ENCODE peak calls at places on chromosomes 13 and 19, in four cellular contexts. S is K562, F is SK-N-SH, L is GM12878. C is an unnamed sample.

GRCh38 chr13:111202745-111203144 is 87.6 kb downstream of the ARHGEF7 start:
- DNase-seq in S (peak), F (peak), L (no peak), C (no peak)

GRCh38 chr13:109719962-109720646 is 66.3 kb downstream of the IRS2 start:
- DNase-seq in S (no peak), F (no peak), L (no peak), C (no peak)

GRCh38 chr19:12983561-12984142 is 11.6 kb upstream of the NFIX start:
- DNase-seq in S (peak), F (peak), L (no peak), C (peak)

GRCh38 chr19:51571599-51571998 is 516 bp downstream of the ZNF175 start:
- DNase-seq in S (no peak), F (peak), L (no peak), C (no peak)

GRCh38 chr19:8046569-8047165 is 5.9 kb upstream of the CCL25 start:
- DNase-seq in S (no peak), F (no peak), L (no peak), C (no peak)

GRCh38 chr19:15367439-15367838 is 12.1 kb downstream of the AKAP8 start:
- DNase-seq in S (no peak), F (no peak), L (no peak), C (no peak)

GRCh38 chr19:18496167-18496979 is 25.5 kb downstream of the ELL start:
- DNase-seq in S (peak), F (no peak), L (no peak), C (no peak)

GRCh38 chr13:68888832-68889231 is 1218.8 kb upstream of the ATXN8OS start:
- DNase-seq in S (no peak), F (no peak), L (no peak), C (no peak)

GRCh38 chr19:39448271-39448670 is 2.9 kb downstream of the SUPT5H start:
- DNase-seq in S (no peak), F (no peak), L (no peak), C (no peak)

DNA sequence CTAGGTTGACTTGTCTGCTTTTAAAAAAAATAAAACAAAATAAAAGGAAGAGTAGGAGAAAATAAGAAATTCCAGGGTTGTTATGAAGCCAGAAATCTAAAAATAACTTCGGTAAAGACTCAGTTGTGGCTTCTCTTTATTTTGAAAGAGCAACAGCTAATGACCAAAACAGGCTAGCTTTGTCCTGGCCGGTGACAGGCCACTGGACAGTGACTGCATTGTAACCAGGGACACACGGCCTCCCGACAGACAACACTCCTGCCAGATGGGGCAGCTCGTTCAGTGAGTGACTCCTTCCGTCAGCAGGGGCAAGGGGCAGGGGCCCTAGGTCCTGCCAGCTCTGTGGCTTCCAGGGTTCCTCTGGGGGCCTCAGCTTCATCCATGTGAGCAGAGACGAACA is 173.4 kb downstream of the KATNAL1 start:
- DNase-seq in S (no peak), F (no peak), L (no peak), C (no peak)
- TF ChIP-seq USF1 in S (no peak), F (no peak), L (no peak), C (no peak)

GRCh38 chr13:35690546-35690945 is 214.1 kb upstream of the MAB21L1 start:
- DNase-seq in S (no peak), F (no peak), L (no peak), C (no peak)
- TF ChIP-seq USF1 in S (no peak), F (no peak), L (no peak), C (no peak)

DNA sequence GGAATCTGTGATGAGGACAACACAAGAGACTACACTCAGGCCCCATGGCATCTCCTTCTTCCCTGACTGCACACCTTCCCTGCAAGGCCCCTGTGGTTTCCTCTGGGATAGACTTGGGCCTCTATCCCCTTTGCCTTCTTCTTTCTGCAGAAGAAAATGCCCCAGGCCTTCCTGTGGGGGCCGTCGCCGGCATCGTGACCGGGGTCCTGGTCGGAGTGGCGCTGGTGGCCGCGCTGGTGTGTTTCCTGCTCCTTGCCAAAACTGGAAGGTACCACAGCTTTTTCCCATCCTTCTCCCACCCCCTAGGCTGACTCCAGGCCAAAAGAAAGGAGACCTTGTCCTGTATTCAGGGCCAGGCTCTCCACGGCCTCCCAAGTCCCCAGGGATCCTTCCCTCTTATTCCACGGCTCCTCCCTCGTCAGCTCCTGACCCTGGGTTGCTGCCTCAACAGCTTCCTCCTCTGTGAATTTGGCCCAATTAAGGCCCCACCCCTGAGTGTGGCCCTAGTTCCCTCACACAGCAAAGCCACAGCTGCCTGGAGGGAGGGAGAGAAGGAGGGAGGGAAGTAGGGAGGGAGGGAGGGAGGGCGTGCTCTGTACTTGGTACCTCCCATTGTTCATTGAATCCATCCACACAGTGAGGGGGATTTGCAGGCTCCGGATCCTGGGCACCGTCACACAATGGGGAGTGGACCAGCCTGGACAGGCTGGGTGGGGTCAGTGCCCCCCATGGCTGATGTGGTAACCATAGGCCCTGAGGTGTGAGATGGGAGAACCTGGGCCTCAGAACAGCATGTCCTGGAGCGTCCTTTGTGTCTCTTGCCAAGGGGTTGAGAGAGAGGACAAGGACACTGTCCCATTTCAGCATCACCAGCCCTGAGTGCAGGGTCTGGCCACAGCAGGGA is 12.5 kb downstream of the CEACAM3 start:
- DNase-seq in S (no peak), F (no peak), L (no peak), C (no peak)
- TF ChIP-seq USF1 in S (no peak), F (no peak), L (no peak), C (no peak)

GRCh38 chr13:33111414-33112110 is 95.3 kb downstream of the KL start:
- DNase-seq in S (no peak), F (no peak), L (no peak), C (no peak)
- TF ChIP-seq USF1 in S (no peak), F (no peak), L (no peak), C (no peak)

C was measured in WTC11.